ENCODE peak calls at places on chromosomes 5 and 9, in four cellular contexts. One of them, this sample, is unnamed.
A peak's percentile ranks its signal among the peaks of the same experiment; 100 is the strongest.

GRCh38 chr5:172881691-172882370 is 47.8 kb downstream of the ERGIC1 start:
- DNase-seq in EL: peak; percentile 82
- DNase-seq in activated CD4-positive, CD25-positive, alpha-beta regulatory T cell treated with anti-CD3 and anti-CD28 coated beads, Interleukin-2, amount 50 U/mL, for 16 hours: no peak
- DNase-seq in HTR-8/SVneo: no peak
- DNase-seq in this sample: peak; percentile 83

GRCh38 chr5:141399555-141400258 is 2.0 kb downstream of the PCDHGB5 start:
- DNase-seq in EL: no peak
- DNase-seq in HTR-8/SVneo: no peak
- DNase-seq in activated CD4-positive, CD25-positive, alpha-beta regulatory T cell treated with anti-CD3 and anti-CD28 coated beads, Interleukin-2, amount 50 U/mL, for 16 hours: no peak
- DNase-seq in this sample: no peak

GRCh38 chr9:127033784-127034183 is 88.7 kb downstream of the ANGPTL2 start:
- DNase-seq in EL: peak; percentile 36
- DNase-seq in activated CD4-positive, CD25-positive, alpha-beta regulatory T cell treated with anti-CD3 and anti-CD28 coated beads, Interleukin-2, amount 50 U/mL, for 16 hours: no peak
- DNase-seq in HTR-8/SVneo: peak; percentile 7
- DNase-seq in this sample: peak; percentile 55

GRCh38 chr5:158899792-158900191 is 199.9 kb downstream of the EBF1 start:
- DNase-seq in EL: peak; percentile 47
- DNase-seq in HTR-8/SVneo: no peak
- DNase-seq in activated CD4-positive, CD25-positive, alpha-beta regulatory T cell treated with anti-CD3 and anti-CD28 coated beads, Interleukin-2, amount 50 U/mL, for 16 hours: no peak
- DNase-seq in this sample: no peak

GRCh38 chr9:130707225-130707976 is 13.8 kb downstream of the EXOSC2 start:
- DNase-seq in EL: peak; percentile 69
- DNase-seq in activated CD4-positive, CD25-positive, alpha-beta regulatory T cell treated with anti-CD3 and anti-CD28 coated beads, Interleukin-2, amount 50 U/mL, for 16 hours: peak; percentile 65
- DNase-seq in HTR-8/SVneo: no peak
- DNase-seq in this sample: peak; percentile 58

GRCh38 chr9:133023117-133023890 is 7.5 kb upstream of the GTF3C5 start:
- DNase-seq in activated CD4-positive, CD25-positive, alpha-beta regulatory T cell treated with anti-CD3 and anti-CD28 coated beads, Interleukin-2, amount 50 U/mL, for 16 hours: no peak
- DNase-seq in EL: no peak
- DNase-seq in HTR-8/SVneo: no peak
- DNase-seq in this sample: no peak

GRCh38 chr5:139863361-139863760 is 67.8 kb downstream of the PSD2 start:
- DNase-seq in HTR-8/SVneo: no peak
- DNase-seq in activated CD4-positive, CD25-positive, alpha-beta regulatory T cell treated with anti-CD3 and anti-CD28 coated beads, Interleukin-2, amount 50 U/mL, for 16 hours: no peak
- DNase-seq in EL: no peak
- DNase-seq in this sample: no peak

GRCh38 chr5:169826618-169827017 is 153.7 kb downstream of the INSYN2B start:
- DNase-seq in activated CD4-positive, CD25-positive, alpha-beta regulatory T cell treated with anti-CD3 and anti-CD28 coated beads, Interleukin-2, amount 50 U/mL, for 16 hours: no peak
- DNase-seq in EL: no peak
- DNase-seq in HTR-8/SVneo: no peak
- DNase-seq in this sample: peak; percentile 33

GRCh38 chr9:131107760-131108159 is 11.4 kb downstream of the AIF1L start:
- DNase-seq in activated CD4-positive, CD25-positive, alpha-beta regulatory T cell treated with anti-CD3 and anti-CD28 coated beads, Interleukin-2, amount 50 U/mL, for 16 hours: no peak
- DNase-seq in EL: no peak
- DNase-seq in HTR-8/SVneo: no peak
- DNase-seq in this sample: no peak

GRCh38 chr9:134630393-134630790 is 11.2 kb upstream of the COL5A1 start:
- DNase-seq in EL: no peak
- DNase-seq in activated CD4-positive, CD25-positive, alpha-beta regulatory T cell treated with anti-CD3 and anti-CD28 coated beads, Interleukin-2, amount 50 U/mL, for 16 hours: no peak
- DNase-seq in HTR-8/SVneo: no peak
- DNase-seq in this sample: no peak

GRCh38 chr9:7779201-7779600 is 20.4 kb downstream of the DMAC1 start:
- DNase-seq in EL: no peak
- DNase-seq in HTR-8/SVneo: no peak
- DNase-seq in activated CD4-positive, CD25-positive, alpha-beta regulatory T cell treated with anti-CD3 and anti-CD28 coated beads, Interleukin-2, amount 50 U/mL, for 16 hours: no peak
- DNase-seq in this sample: no peak

GRCh38 chr5:149175346-149176113 is 34.2 kb downstream of the ABLIM3 start:
- DNase-seq in activated CD4-positive, CD25-positive, alpha-beta regulatory T cell treated with anti-CD3 and anti-CD28 coated beads, Interleukin-2, amount 50 U/mL, for 16 hours: no peak
- DNase-seq in EL: no peak
- DNase-seq in HTR-8/SVneo: no peak
- DNase-seq in this sample: no peak

GRCh38 chr5:82664711-82665110 is 386.6 kb upstream of the RPS23 start:
- DNase-seq in activated CD4-positive, CD25-positive, alpha-beta regulatory T cell treated with anti-CD3 and anti-CD28 coated beads, Interleukin-2, amount 50 U/mL, for 16 hours: no peak
- DNase-seq in EL: no peak
- DNase-seq in HTR-8/SVneo: no peak
- DNase-seq in this sample: no peak

GRCh38 chr5:38465045-38465444 is 91.4 kb downstream of the LIFR start:
- DNase-seq in activated CD4-positive, CD25-positive, alpha-beta regulatory T cell treated with anti-CD3 and anti-CD28 coated beads, Interleukin-2, amount 50 U/mL, for 16 hours: no peak
- DNase-seq in EL: no peak
- DNase-seq in HTR-8/SVneo: no peak
- DNase-seq in this sample: peak; percentile 62

GRCh38 chr9:34559616-34560546 is 29.6 kb downstream of the CNTFR start:
- DNase-seq in activated CD4-positive, CD25-positive, alpha-beta regulatory T cell treated with anti-CD3 and anti-CD28 coated beads, Interleukin-2, amount 50 U/mL, for 16 hours: no peak
- DNase-seq in EL: peak; percentile 59
- DNase-seq in HTR-8/SVneo: peak; percentile 26
- DNase-seq in this sample: peak; percentile 79

GRCh38 chr5:150411245-150411979 is 1.3 kb downstream of the CD74 start:
- DNase-seq in activated CD4-positive, CD25-positive, alpha-beta regulatory T cell treated with anti-CD3 and anti-CD28 coated beads, Interleukin-2, amount 50 U/mL, for 16 hours: peak; percentile 31
- DNase-seq in HTR-8/SVneo: no peak
- DNase-seq in EL: no peak
- DNase-seq in this sample: peak; percentile 39

GRCh38 chr5:148740966-148741742 is 85.3 kb upstream of the ADRB2 start:
- DNase-seq in HTR-8/SVneo: peak; percentile 36
- DNase-seq in activated CD4-positive, CD25-positive, alpha-beta regulatory T cell treated with anti-CD3 and anti-CD28 coated beads, Interleukin-2, amount 50 U/mL, for 16 hours: no peak
- DNase-seq in EL: peak; percentile 75
- DNase-seq in this sample: peak; percentile 69

GRCh38 chr5:169251685-169252084 is 49.3 kb downstream of the SLIT3 start:
- DNase-seq in EL: peak; percentile 24
- DNase-seq in HTR-8/SVneo: peak; percentile 41
- DNase-seq in activated CD4-positive, CD25-positive, alpha-beta regulatory T cell treated with anti-CD3 and anti-CD28 coated beads, Interleukin-2, amount 50 U/mL, for 16 hours: no peak
- DNase-seq in this sample: no peak

GRCh38 chr9:130073373-130073772 is 19.7 kb downstream of the GPR107 start:
- DNase-seq in EL: peak; percentile 53
- DNase-seq in HTR-8/SVneo: no peak
- DNase-seq in activated CD4-positive, CD25-positive, alpha-beta regulatory T cell treated with anti-CD3 and anti-CD28 coated beads, Interleukin-2, amount 50 U/mL, for 16 hours: no peak
- DNase-seq in this sample: peak; percentile 39

GRCh38 chr5:173989432-173990082 is 587 bp downstream of the C5orf47 start:
- DNase-seq in EL: no peak
- DNase-seq in activated CD4-positive, CD25-positive, alpha-beta regulatory T cell treated with anti-CD3 and anti-CD28 coated beads, Interleukin-2, amount 50 U/mL, for 16 hours: no peak
- DNase-seq in HTR-8/SVneo: no peak
- DNase-seq in this sample: no peak

GRCh38 chr5:173963867-173964429 is 25.0 kb upstream of the C5orf47 start:
- DNase-seq in EL: peak; percentile 26
- DNase-seq in activated CD4-positive, CD25-positive, alpha-beta regulatory T cell treated with anti-CD3 and anti-CD28 coated beads, Interleukin-2, amount 50 U/mL, for 16 hours: no peak
- DNase-seq in HTR-8/SVneo: no peak
- DNase-seq in this sample: no peak

GRCh38 chr9:18058564-18058963 is 415.4 kb upstream of the ADAMTSL1 start:
- DNase-seq in activated CD4-positive, CD25-positive, alpha-beta regulatory T cell treated with anti-CD3 and anti-CD28 coated beads, Interleukin-2, amount 50 U/mL, for 16 hours: no peak
- DNase-seq in EL: no peak
- DNase-seq in HTR-8/SVneo: no peak
- DNase-seq in this sample: no peak

GRCh38 chr9:81687521-81688261 is 1.7 kb downstream of the TLE1 start:
- DNase-seq in activated CD4-positive, CD25-positive, alpha-beta regulatory T cell treated with anti-CD3 and anti-CD28 coated beads, Interleukin-2, amount 50 U/mL, for 16 hours: no peak
- DNase-seq in EL: peak; percentile 37
- DNase-seq in HTR-8/SVneo: peak; percentile 10
- DNase-seq in this sample: peak; percentile 45

GRCh38 chr9:1049641-1050040 is 516 bp upstream of the DMRT2 start:
- DNase-seq in HTR-8/SVneo: no peak
- DNase-seq in activated CD4-positive, CD25-positive, alpha-beta regulatory T cell treated with anti-CD3 and anti-CD28 coated beads, Interleukin-2, amount 50 U/mL, for 16 hours: no peak
- DNase-seq in EL: no peak
- DNase-seq in this sample: no peak

GRCh38 chr9:98678244-98678842 is 30.4 kb downstream of the GABBR2 start:
- DNase-seq in activated CD4-positive, CD25-positive, alpha-beta regulatory T cell treated with anti-CD3 and anti-CD28 coated beads, Interleukin-2, amount 50 U/mL, for 16 hours: no peak
- DNase-seq in EL: no peak
- DNase-seq in HTR-8/SVneo: no peak
- DNase-seq in this sample: peak; percentile 25

GRCh38 chr9:74358944-74359343 is 138.2 kb upstream of the RORB start:
- DNase-seq in HTR-8/SVneo: no peak
- DNase-seq in EL: no peak
- DNase-seq in activated CD4-positive, CD25-positive, alpha-beta regulatory T cell treated with anti-CD3 and anti-CD28 coated beads, Interleukin-2, amount 50 U/mL, for 16 hours: no peak
- DNase-seq in this sample: no peak

GRCh38 chr5:89900346-89900745 is 509.2 kb downstream of the CETN3 start:
- DNase-seq in activated CD4-positive, CD25-positive, alpha-beta regulatory T cell treated with anti-CD3 and anti-CD28 coated beads, Interleukin-2, amount 50 U/mL, for 16 hours: no peak
- DNase-seq in EL: no peak
- DNase-seq in HTR-8/SVneo: no peak
- DNase-seq in this sample: no peak

GRCh38 chr9:111876179-111876578 is 20.4 kb upstream of the UGCG start:
- DNase-seq in EL: peak; percentile 43
- DNase-seq in HTR-8/SVneo: no peak
- DNase-seq in activated CD4-positive, CD25-positive, alpha-beta regulatory T cell treated with anti-CD3 and anti-CD28 coated beads, Interleukin-2, amount 50 U/mL, for 16 hours: no peak
- DNase-seq in this sample: peak; percentile 32

GRCh38 chr5:53962306-53962705 is 348.1 kb downstream of the ARL15 start:
- DNase-seq in activated CD4-positive, CD25-positive, alpha-beta regulatory T cell treated with anti-CD3 and anti-CD28 coated beads, Interleukin-2, amount 50 U/mL, for 16 hours: no peak
- DNase-seq in EL: no peak
- DNase-seq in HTR-8/SVneo: no peak
- DNase-seq in this sample: no peak

GRCh38 chr5:38660194-38660668 is 103.8 kb upstream of the LIFR start:
- DNase-seq in EL: no peak
- DNase-seq in HTR-8/SVneo: no peak
- DNase-seq in activated CD4-positive, CD25-positive, alpha-beta regulatory T cell treated with anti-CD3 and anti-CD28 coated beads, Interleukin-2, amount 50 U/mL, for 16 hours: no peak
- DNase-seq in this sample: no peak

GRCh38 chr5:105978011-105978410 is 1692.7 kb downstream of the EFNA5 start:
- DNase-seq in EL: no peak
- DNase-seq in HTR-8/SVneo: no peak
- DNase-seq in activated CD4-positive, CD25-positive, alpha-beta regulatory T cell treated with anti-CD3 and anti-CD28 coated beads, Interleukin-2, amount 50 U/mL, for 16 hours: no peak
- DNase-seq in this sample: no peak

GRCh38 chr9:33197279-33197678 is 30.1 kb upstream of the B4GALT1 start:
- DNase-seq in activated CD4-positive, CD25-positive, alpha-beta regulatory T cell treated with anti-CD3 and anti-CD28 coated beads, Interleukin-2, amount 50 U/mL, for 16 hours: no peak
- DNase-seq in EL: no peak
- DNase-seq in HTR-8/SVneo: no peak
- DNase-seq in this sample: no peak

GRCh38 chr9:76351006-76351405 is 43.2 kb downstream of the RFK start:
- DNase-seq in EL: no peak
- DNase-seq in activated CD4-positive, CD25-positive, alpha-beta regulatory T cell treated with anti-CD3 and anti-CD28 coated beads, Interleukin-2, amount 50 U/mL, for 16 hours: no peak
- DNase-seq in HTR-8/SVneo: no peak
- DNase-seq in this sample: no peak

GRCh38 chr5:133877351-133878235 is 90.8 kb downstream of the C5orf15 start:
- DNase-seq in HTR-8/SVneo: no peak
- DNase-seq in activated CD4-positive, CD25-positive, alpha-beta regulatory T cell treated with anti-CD3 and anti-CD28 coated beads, Interleukin-2, amount 50 U/mL, for 16 hours: no peak
- DNase-seq in EL: no peak
- DNase-seq in this sample: no peak